ENCODE peak calls at places on chromosomes 7 and 10, in nine cellular contexts. One of them, this sample, is unnamed.

GRCh38 chr10:97898429-97898828 is 48.8 kb downstream of the GOLGA7B start:
- DNase-seq in prostate gland: no peak
- DNase-seq in heart left ventricle: no peak
- DNase-seq in cardiac muscle cell: peak
- DNase-seq in BJ: no peak
- DNase-seq in neural progenitor cell: no peak
- DNase-seq in fibroblast of the aortic adventitia: no peak
- DNase-seq in dorsolateral prefrontal cortex: no peak
- DNase-seq in pancreas: no peak
- DNase-seq in this sample: no peak

GRCh38 chr7:139687206-139687954 is 90.4 kb downstream of the HIPK2 start:
- DNase-seq in prostate gland: no peak
- DNase-seq in heart left ventricle: no peak
- DNase-seq in cardiac muscle cell: no peak
- DNase-seq in BJ: no peak
- DNase-seq in neural progenitor cell: no peak
- DNase-seq in fibroblast of the aortic adventitia: no peak
- DNase-seq in dorsolateral prefrontal cortex: no peak
- DNase-seq in pancreas: no peak
- DNase-seq in this sample: no peak

GRCh38 chr7:51428226-51428887 is 111.7 kb upstream of the COBL start:
- DNase-seq in prostate gland: no peak
- DNase-seq in heart left ventricle: no peak
- DNase-seq in cardiac muscle cell: no peak
- DNase-seq in BJ: no peak
- DNase-seq in neural progenitor cell: peak
- DNase-seq in fibroblast of the aortic adventitia: no peak
- DNase-seq in dorsolateral prefrontal cortex: no peak
- DNase-seq in pancreas: no peak
- DNase-seq in this sample: peak

GRCh38 chr10:21285207-21285606 is 240.3 kb downstream of the SKIDA1 start:
- DNase-seq in prostate gland: no peak
- DNase-seq in heart left ventricle: no peak
- DNase-seq in cardiac muscle cell: no peak
- DNase-seq in BJ: no peak
- DNase-seq in neural progenitor cell: no peak
- DNase-seq in fibroblast of the aortic adventitia: no peak
- DNase-seq in dorsolateral prefrontal cortex: no peak
- DNase-seq in pancreas: no peak
- DNase-seq in this sample: no peak

GRCh38 chr7:119270045-119270464 is 1002.9 kb upstream of the KCND2 start:
- DNase-seq in prostate gland: no peak
- DNase-seq in heart left ventricle: no peak
- DNase-seq in cardiac muscle cell: peak
- DNase-seq in BJ: no peak
- DNase-seq in neural progenitor cell: peak
- DNase-seq in fibroblast of the aortic adventitia: peak
- DNase-seq in dorsolateral prefrontal cortex: peak
- DNase-seq in pancreas: peak
- DNase-seq in this sample: peak

GRCh38 chr10:116014859-116015258 is 258.1 kb downstream of the GFRA1 start:
- DNase-seq in prostate gland: no peak
- DNase-seq in heart left ventricle: no peak
- DNase-seq in cardiac muscle cell: no peak
- DNase-seq in BJ: no peak
- DNase-seq in neural progenitor cell: no peak
- DNase-seq in fibroblast of the aortic adventitia: no peak
- DNase-seq in dorsolateral prefrontal cortex: no peak
- DNase-seq in pancreas: no peak
- DNase-seq in this sample: no peak

GRCh38 chr10:132232553-132232949 is 45.8 kb downstream of the DPYSL4 start:
- DNase-seq in prostate gland: no peak
- DNase-seq in heart left ventricle: peak
- DNase-seq in cardiac muscle cell: no peak
- DNase-seq in BJ: no peak
- DNase-seq in neural progenitor cell: no peak
- DNase-seq in fibroblast of the aortic adventitia: no peak
- DNase-seq in dorsolateral prefrontal cortex: no peak
- DNase-seq in pancreas: peak
- DNase-seq in this sample: no peak

GRCh38 chr7:33425385-33425784 is 296.0 kb downstream of the BBS9 start:
- DNase-seq in prostate gland: no peak
- DNase-seq in heart left ventricle: no peak
- DNase-seq in cardiac muscle cell: no peak
- DNase-seq in BJ: no peak
- DNase-seq in neural progenitor cell: no peak
- DNase-seq in fibroblast of the aortic adventitia: no peak
- DNase-seq in dorsolateral prefrontal cortex: no peak
- DNase-seq in pancreas: no peak
- DNase-seq in this sample: no peak

GRCh38 chr7:151628846-151629604 is 109.3 kb upstream of the RHEB start:
- DNase-seq in prostate gland: no peak
- DNase-seq in heart left ventricle: no peak
- DNase-seq in cardiac muscle cell: no peak
- DNase-seq in BJ: no peak
- DNase-seq in neural progenitor cell: peak
- DNase-seq in fibroblast of the aortic adventitia: no peak
- DNase-seq in dorsolateral prefrontal cortex: no peak
- DNase-seq in pancreas: no peak
- DNase-seq in this sample: no peak

GRCh38 chr7:151631149-151631967 is 111.7 kb upstream of the RHEB start:
- DNase-seq in prostate gland: peak
- DNase-seq in heart left ventricle: no peak
- DNase-seq in cardiac muscle cell: peak
- DNase-seq in BJ: no peak
- DNase-seq in neural progenitor cell: peak
- DNase-seq in fibroblast of the aortic adventitia: no peak
- DNase-seq in dorsolateral prefrontal cortex: no peak
- DNase-seq in pancreas: no peak
- DNase-seq in this sample: peak

GRCh38 chr7:151629873-151630272 is 110.2 kb upstream of the RHEB start:
- DNase-seq in prostate gland: no peak
- DNase-seq in heart left ventricle: no peak
- DNase-seq in cardiac muscle cell: no peak
- DNase-seq in BJ: no peak
- DNase-seq in neural progenitor cell: no peak
- DNase-seq in fibroblast of the aortic adventitia: no peak
- DNase-seq in dorsolateral prefrontal cortex: no peak
- DNase-seq in pancreas: no peak
- DNase-seq in this sample: no peak

GRCh38 chr7:151631968-151632749 is 112.5 kb upstream of the RHEB start:
- DNase-seq in prostate gland: peak
- DNase-seq in heart left ventricle: peak
- DNase-seq in cardiac muscle cell: peak
- DNase-seq in BJ: no peak
- DNase-seq in neural progenitor cell: peak
- DNase-seq in fibroblast of the aortic adventitia: peak
- DNase-seq in dorsolateral prefrontal cortex: peak
- DNase-seq in pancreas: peak
- DNase-seq in this sample: peak

GRCh38 chr7:151630349-151630748 is 110.7 kb upstream of the RHEB start:
- DNase-seq in prostate gland: no peak
- DNase-seq in heart left ventricle: no peak
- DNase-seq in cardiac muscle cell: no peak
- DNase-seq in BJ: no peak
- DNase-seq in neural progenitor cell: no peak
- DNase-seq in fibroblast of the aortic adventitia: no peak
- DNase-seq in dorsolateral prefrontal cortex: no peak
- DNase-seq in pancreas: no peak
- DNase-seq in this sample: no peak
- H3K4me3 ChIP-seq in prostate gland: no peak
- H3K4me3 ChIP-seq in heart left ventricle: no peak
- H3K4me3 ChIP-seq in cardiac muscle cell: peak
- H3K4me3 ChIP-seq in BJ: peak
- H3K4me3 ChIP-seq in neural progenitor cell: peak
- H3K4me3 ChIP-seq in fibroblast of the aortic adventitia: no peak
- H3K4me3 ChIP-seq in dorsolateral prefrontal cortex: peak
- H3K4me3 ChIP-seq in pancreas: no peak
- H3K4me3 ChIP-seq in this sample: peak

GRCh38 chr10:28678687-28679457 is 1.6 kb downstream of the BAMBI start:
- DNase-seq in prostate gland: no peak
- DNase-seq in heart left ventricle: no peak
- DNase-seq in cardiac muscle cell: peak
- DNase-seq in BJ: no peak
- DNase-seq in neural progenitor cell: peak
- DNase-seq in fibroblast of the aortic adventitia: peak
- DNase-seq in dorsolateral prefrontal cortex: no peak
- DNase-seq in pancreas: no peak
- DNase-seq in this sample: no peak

GRCh38 chr10:28674782-28675181 is 2.5 kb upstream of the BAMBI start:
- DNase-seq in prostate gland: no peak
- DNase-seq in heart left ventricle: no peak
- DNase-seq in cardiac muscle cell: no peak
- DNase-seq in BJ: no peak
- DNase-seq in neural progenitor cell: peak
- DNase-seq in fibroblast of the aortic adventitia: no peak
- DNase-seq in dorsolateral prefrontal cortex: no peak
- DNase-seq in pancreas: no peak
- DNase-seq in this sample: no peak

GRCh38 chr10:28677889-28678686 is 767 bp downstream of the BAMBI start:
- DNase-seq in prostate gland: peak
- DNase-seq in heart left ventricle: peak
- DNase-seq in cardiac muscle cell: no peak
- DNase-seq in BJ: no peak
- DNase-seq in neural progenitor cell: peak
- DNase-seq in fibroblast of the aortic adventitia: peak
- DNase-seq in dorsolateral prefrontal cortex: peak
- DNase-seq in pancreas: peak
- DNase-seq in this sample: peak

GRCh38 chr10:28676968-28677888 is at the start of gene BAMBI:
- DNase-seq in prostate gland: peak
- DNase-seq in heart left ventricle: peak
- DNase-seq in cardiac muscle cell: peak
- DNase-seq in BJ: no peak
- DNase-seq in neural progenitor cell: peak
- DNase-seq in fibroblast of the aortic adventitia: peak
- DNase-seq in dorsolateral prefrontal cortex: peak
- DNase-seq in pancreas: peak
- DNase-seq in this sample: peak

GRCh38 chr10:28676297-28676967 is 889 bp upstream of the BAMBI start:
- DNase-seq in prostate gland: no peak
- DNase-seq in heart left ventricle: no peak
- DNase-seq in cardiac muscle cell: peak
- DNase-seq in BJ: no peak
- DNase-seq in neural progenitor cell: peak
- DNase-seq in fibroblast of the aortic adventitia: peak
- DNase-seq in dorsolateral prefrontal cortex: peak
- DNase-seq in pancreas: no peak
- DNase-seq in this sample: no peak
- TF ChIP-seq CTCF in prostate gland: no peak
- TF ChIP-seq CTCF in heart left ventricle: no peak
- TF ChIP-seq CTCF in cardiac muscle cell: no peak
- TF ChIP-seq CTCF in BJ: no peak
- TF ChIP-seq CTCF in neural progenitor cell: no peak
- TF ChIP-seq CTCF in fibroblast of the aortic adventitia: peak
- TF ChIP-seq CTCF in dorsolateral prefrontal cortex: no peak
- TF ChIP-seq CTCF in pancreas: no peak
- TF ChIP-seq CTCF in this sample: no peak

GRCh38 chr7:22729180-22729579 is 2.2 kb downstream of the IL6 start:
- DNase-seq in prostate gland: no peak
- DNase-seq in heart left ventricle: no peak
- DNase-seq in cardiac muscle cell: peak
- DNase-seq in BJ: no peak
- DNase-seq in neural progenitor cell: no peak
- DNase-seq in fibroblast of the aortic adventitia: peak
- DNase-seq in dorsolateral prefrontal cortex: no peak
- DNase-seq in pancreas: no peak
- DNase-seq in this sample: no peak

GRCh38 chr7:22726849-22727792 is at the start of gene IL6:
- DNase-seq in prostate gland: peak
- DNase-seq in heart left ventricle: peak
- DNase-seq in cardiac muscle cell: peak
- DNase-seq in BJ: peak
- DNase-seq in neural progenitor cell: peak
- DNase-seq in fibroblast of the aortic adventitia: peak
- DNase-seq in dorsolateral prefrontal cortex: peak
- DNase-seq in pancreas: peak
- DNase-seq in this sample: peak

GRCh38 chr7:22730921-22731654 is 4.1 kb downstream of the IL6 start:
- DNase-seq in prostate gland: no peak
- DNase-seq in heart left ventricle: no peak
- DNase-seq in cardiac muscle cell: peak
- DNase-seq in BJ: peak
- DNase-seq in neural progenitor cell: no peak
- DNase-seq in fibroblast of the aortic adventitia: peak
- DNase-seq in dorsolateral prefrontal cortex: no peak
- DNase-seq in pancreas: no peak
- DNase-seq in this sample: peak

GRCh38 chr7:22726345-22726848 is 603 bp upstream of the IL6 start:
- DNase-seq in prostate gland: peak
- DNase-seq in heart left ventricle: peak
- DNase-seq in cardiac muscle cell: peak
- DNase-seq in BJ: peak
- DNase-seq in neural progenitor cell: peak
- DNase-seq in fibroblast of the aortic adventitia: peak
- DNase-seq in dorsolateral prefrontal cortex: no peak
- DNase-seq in pancreas: peak
- DNase-seq in this sample: peak

DNA sequence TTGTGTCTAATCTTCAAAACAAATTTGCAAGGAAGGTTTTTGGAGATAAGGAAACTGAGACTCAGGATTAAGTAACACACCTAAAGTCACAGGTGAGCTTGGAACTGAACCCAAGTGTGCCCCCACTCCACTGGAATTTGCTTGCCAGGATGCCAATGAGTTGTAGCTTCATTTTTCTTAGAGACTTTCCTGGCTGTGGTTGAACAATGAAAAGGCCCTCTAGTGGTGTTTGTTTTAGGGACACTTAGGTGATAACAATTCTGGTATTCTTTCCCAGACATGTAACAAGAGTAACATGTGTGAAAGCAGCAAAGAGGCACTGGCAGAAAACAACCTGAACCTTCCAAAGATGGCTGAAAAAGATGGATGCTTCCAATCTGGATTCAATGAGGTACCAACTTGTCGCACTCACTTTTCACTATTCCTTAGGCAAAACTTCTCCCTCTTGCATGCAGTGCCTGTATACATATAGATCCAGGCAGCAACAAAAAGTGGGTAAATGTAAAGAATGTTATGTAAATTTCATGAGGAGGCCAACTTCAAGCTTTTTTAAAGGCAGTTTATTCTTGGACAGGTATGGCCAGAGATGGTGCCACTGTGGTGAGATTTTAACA is 1.5 kb downstream of the IL6 start:
- DNase-seq in prostate gland: no peak
- DNase-seq in heart left ventricle: no peak
- DNase-seq in cardiac muscle cell: peak
- DNase-seq in BJ: no peak
- DNase-seq in neural progenitor cell: peak
- DNase-seq in fibroblast of the aortic adventitia: peak
- DNase-seq in dorsolateral prefrontal cortex: no peak
- DNase-seq in pancreas: no peak
- DNase-seq in this sample: peak
- H3K4me3 ChIP-seq in prostate gland: no peak
- H3K4me3 ChIP-seq in heart left ventricle: no peak
- H3K4me3 ChIP-seq in cardiac muscle cell: no peak
- H3K4me3 ChIP-seq in BJ: peak
- H3K4me3 ChIP-seq in neural progenitor cell: no peak
- H3K4me3 ChIP-seq in fibroblast of the aortic adventitia: peak
- H3K4me3 ChIP-seq in dorsolateral prefrontal cortex: no peak
- H3K4me3 ChIP-seq in pancreas: no peak
- H3K4me3 ChIP-seq in this sample: no peak

GRCh38 chr10:103780242-103781149 is 74.9 kb downstream of the SH3PXD2A start:
- DNase-seq in prostate gland: peak
- DNase-seq in heart left ventricle: peak
- DNase-seq in cardiac muscle cell: no peak
- DNase-seq in BJ: no peak
- DNase-seq in neural progenitor cell: no peak
- DNase-seq in fibroblast of the aortic adventitia: no peak
- DNase-seq in dorsolateral prefrontal cortex: no peak
- DNase-seq in pancreas: no peak
- DNase-seq in this sample: peak

GRCh38 chr10:103783686-103784085 is 71.7 kb downstream of the SH3PXD2A start:
- DNase-seq in prostate gland: no peak
- DNase-seq in heart left ventricle: no peak
- DNase-seq in cardiac muscle cell: no peak
- DNase-seq in BJ: no peak
- DNase-seq in neural progenitor cell: no peak
- DNase-seq in fibroblast of the aortic adventitia: no peak
- DNase-seq in dorsolateral prefrontal cortex: no peak
- DNase-seq in pancreas: no peak
- DNase-seq in this sample: no peak

GRCh38 chr10:103784089-103784488 is 71.3 kb downstream of the SH3PXD2A start:
- DNase-seq in prostate gland: no peak
- DNase-seq in heart left ventricle: no peak
- DNase-seq in cardiac muscle cell: no peak
- DNase-seq in BJ: no peak
- DNase-seq in neural progenitor cell: no peak
- DNase-seq in fibroblast of the aortic adventitia: no peak
- DNase-seq in dorsolateral prefrontal cortex: no peak
- DNase-seq in pancreas: no peak
- DNase-seq in this sample: no peak

GRCh38 chr10:103778358-103779139 is 76.8 kb downstream of the SH3PXD2A start:
- DNase-seq in prostate gland: no peak
- DNase-seq in heart left ventricle: no peak
- DNase-seq in cardiac muscle cell: no peak
- DNase-seq in BJ: no peak
- DNase-seq in neural progenitor cell: no peak
- DNase-seq in fibroblast of the aortic adventitia: no peak
- DNase-seq in dorsolateral prefrontal cortex: no peak
- DNase-seq in pancreas: no peak
- DNase-seq in this sample: no peak

GRCh38 chr10:103781329-103782061 is 73.9 kb downstream of the SH3PXD2A start:
- DNase-seq in prostate gland: no peak
- DNase-seq in heart left ventricle: peak
- DNase-seq in cardiac muscle cell: peak
- DNase-seq in BJ: peak
- DNase-seq in neural progenitor cell: peak
- DNase-seq in fibroblast of the aortic adventitia: peak
- DNase-seq in dorsolateral prefrontal cortex: no peak
- DNase-seq in pancreas: no peak
- DNase-seq in this sample: peak
- TF ChIP-seq CTCF in prostate gland: no peak
- TF ChIP-seq CTCF in heart left ventricle: peak
- TF ChIP-seq CTCF in cardiac muscle cell: peak
- TF ChIP-seq CTCF in BJ: peak
- TF ChIP-seq CTCF in neural progenitor cell: peak
- TF ChIP-seq CTCF in fibroblast of the aortic adventitia: peak
- TF ChIP-seq CTCF in dorsolateral prefrontal cortex: no peak
- TF ChIP-seq CTCF in pancreas: no peak
- TF ChIP-seq CTCF in this sample: peak